ENCODE peak calls at places on chromosome 22, in nine cellular contexts. One of them, this sample, is unnamed.

GRCh38 chr22:41565403-41566054 is 4.7 kb downstream of the CSDC2 start:
- DNase-seq in fibroblast of lung: peak
- DNase-seq in mesenchymal stem cell: peak
- DNase-seq in colonic mucosa: no peak
- DNase-seq in mesendoderm: peak
- DNase-seq in neuronal stem cell: no peak
- DNase-seq in GM23248: peak
- DNase-seq in PC-3: peak
- DNase-seq in endothelial cell of umbilical vein: peak
- DNase-seq in this sample: no peak

GRCh38 chr22:40628354-40629042 is 8.0 kb downstream of the MRTFA start:
- DNase-seq in GM23248: peak
- DNase-seq in fibroblast of lung: peak
- DNase-seq in neuronal stem cell: no peak
- DNase-seq in mesenchymal stem cell: peak
- DNase-seq in mesendoderm: no peak
- DNase-seq in PC-3: peak
- DNase-seq in colonic mucosa: no peak
- DNase-seq in endothelial cell of umbilical vein: no peak
- DNase-seq in this sample: no peak

GRCh38 chr22:40511604-40512003 is 124.9 kb downstream of the MRTFA start:
- DNase-seq in colonic mucosa: no peak
- DNase-seq in fibroblast of lung: peak
- DNase-seq in mesenchymal stem cell: no peak
- DNase-seq in mesendoderm: no peak
- DNase-seq in PC-3: no peak
- DNase-seq in neuronal stem cell: no peak
- DNase-seq in endothelial cell of umbilical vein: no peak
- DNase-seq in GM23248: peak
- DNase-seq in this sample: no peak

GRCh38 chr22:49475253-49475652 is 352.4 kb downstream of the BRD1 start:
- DNase-seq in fibroblast of lung: no peak
- DNase-seq in PC-3: peak
- DNase-seq in mesenchymal stem cell: no peak
- DNase-seq in neuronal stem cell: no peak
- DNase-seq in colonic mucosa: no peak
- DNase-seq in endothelial cell of umbilical vein: no peak
- DNase-seq in mesendoderm: no peak
- DNase-seq in GM23248: no peak
- DNase-seq in this sample: no peak

GRCh38 chr22:26325641-26326040 is 103.4 kb upstream of the ASPHD2 start:
- DNase-seq in mesendoderm: no peak
- DNase-seq in colonic mucosa: no peak
- DNase-seq in GM23248: peak
- DNase-seq in neuronal stem cell: no peak
- DNase-seq in PC-3: no peak
- DNase-seq in mesenchymal stem cell: no peak
- DNase-seq in fibroblast of lung: no peak
- DNase-seq in endothelial cell of umbilical vein: no peak
- DNase-seq in this sample: no peak

GRCh38 chr22:17057959-17058814 is 26.6 kb upstream of the IL17RA start:
- DNase-seq in GM23248: peak
- DNase-seq in colonic mucosa: peak
- DNase-seq in PC-3: peak
- DNase-seq in neuronal stem cell: peak
- DNase-seq in mesenchymal stem cell: peak
- DNase-seq in endothelial cell of umbilical vein: peak
- DNase-seq in mesendoderm: peak
- DNase-seq in fibroblast of lung: peak
- DNase-seq in this sample: peak

GRCh38 chr22:47154621-47155081 is 392.2 kb downstream of the TBC1D22A start:
- DNase-seq in mesendoderm: no peak
- DNase-seq in endothelial cell of umbilical vein: no peak
- DNase-seq in neuronal stem cell: no peak
- DNase-seq in fibroblast of lung: peak
- DNase-seq in PC-3: peak
- DNase-seq in colonic mucosa: no peak
- DNase-seq in mesenchymal stem cell: no peak
- DNase-seq in GM23248: peak
- DNase-seq in this sample: no peak

GRCh38 chr22:39629851-39630250 is 59.3 kb downstream of the CACNA1I start:
- DNase-seq in PC-3: no peak
- DNase-seq in neuronal stem cell: no peak
- DNase-seq in endothelial cell of umbilical vein: no peak
- DNase-seq in colonic mucosa: no peak
- DNase-seq in GM23248: no peak
- DNase-seq in mesenchymal stem cell: no peak
- DNase-seq in mesendoderm: no peak
- DNase-seq in fibroblast of lung: no peak
- DNase-seq in this sample: no peak

GRCh38 chr22:17938484-17938924 is 85.9 kb downstream of the MICAL3 start:
- DNase-seq in PC-3: no peak
- DNase-seq in mesendoderm: no peak
- DNase-seq in fibroblast of lung: peak
- DNase-seq in neuronal stem cell: no peak
- DNase-seq in colonic mucosa: no peak
- DNase-seq in endothelial cell of umbilical vein: no peak
- DNase-seq in GM23248: no peak
- DNase-seq in mesenchymal stem cell: no peak
- DNase-seq in this sample: no peak

GRCh38 chr22:38655532-38656255 is 498 bp downstream of the FAM227A start:
- DNase-seq in colonic mucosa: no peak
- DNase-seq in neuronal stem cell: no peak
- DNase-seq in PC-3: peak
- DNase-seq in mesenchymal stem cell: peak
- DNase-seq in GM23248: peak
- DNase-seq in mesendoderm: no peak
- DNase-seq in fibroblast of lung: peak
- DNase-seq in endothelial cell of umbilical vein: no peak
- DNase-seq in this sample: no peak

GRCh38 chr22:38657248-38657909 is 941 bp downstream of the CBY1 start:
- DNase-seq in mesenchymal stem cell: peak
- DNase-seq in colonic mucosa: peak
- DNase-seq in mesendoderm: peak
- DNase-seq in endothelial cell of umbilical vein: no peak
- DNase-seq in PC-3: peak
- DNase-seq in fibroblast of lung: peak
- DNase-seq in neuronal stem cell: no peak
- DNase-seq in GM23248: peak
- DNase-seq in this sample: peak

GRCh38 chr22:27466229-27466628 is 335.3 kb downstream of the MN1 start:
- DNase-seq in colonic mucosa: no peak
- DNase-seq in endothelial cell of umbilical vein: no peak
- DNase-seq in mesendoderm: no peak
- DNase-seq in fibroblast of lung: no peak
- DNase-seq in PC-3: no peak
- DNase-seq in mesenchymal stem cell: no peak
- DNase-seq in GM23248: peak
- DNase-seq in neuronal stem cell: no peak
- DNase-seq in this sample: no peak

GRCh38 chr22:50599816-50600454 is 658 bp upstream of the MAPK8IP2 start:
- DNase-seq in fibroblast of lung: no peak
- DNase-seq in neuronal stem cell: peak
- DNase-seq in GM23248: peak
- DNase-seq in colonic mucosa: peak
- DNase-seq in PC-3: peak
- DNase-seq in mesendoderm: peak
- DNase-seq in mesenchymal stem cell: peak
- DNase-seq in endothelial cell of umbilical vein: peak
- DNase-seq in this sample: peak

GRCh38 chr22:26756675-26757293 is 99.4 kb downstream of the MIAT start:
- DNase-seq in PC-3: peak
- DNase-seq in colonic mucosa: peak
- DNase-seq in mesendoderm: peak
- DNase-seq in endothelial cell of umbilical vein: peak
- DNase-seq in GM23248: peak
- DNase-seq in fibroblast of lung: peak
- DNase-seq in mesenchymal stem cell: peak
- DNase-seq in neuronal stem cell: peak
- DNase-seq in this sample: peak

GRCh38 chr22:18056161-18056666 is 21.6 kb upstream of the PEX26 start:
- DNase-seq in fibroblast of lung: peak
- DNase-seq in GM23248: peak
- DNase-seq in colonic mucosa: no peak
- DNase-seq in mesenchymal stem cell: peak
- DNase-seq in mesendoderm: no peak
- DNase-seq in PC-3: peak
- DNase-seq in neuronal stem cell: no peak
- DNase-seq in endothelial cell of umbilical vein: peak
- DNase-seq in this sample: no peak

GRCh38 chr22:23305922-23306374 is 125.6 kb downstream of the BCR start:
- DNase-seq in PC-3: no peak
- DNase-seq in mesendoderm: no peak
- DNase-seq in GM23248: peak
- DNase-seq in neuronal stem cell: no peak
- DNase-seq in fibroblast of lung: peak
- DNase-seq in endothelial cell of umbilical vein: peak
- DNase-seq in colonic mucosa: no peak
- DNase-seq in mesenchymal stem cell: peak
- DNase-seq in this sample: no peak

GRCh38 chr22:29345932-29346331 is 30.4 kb upstream of the RASL10A start:
- DNase-seq in PC-3: no peak
- DNase-seq in neuronal stem cell: no peak
- DNase-seq in GM23248: no peak
- DNase-seq in mesendoderm: no peak
- DNase-seq in mesenchymal stem cell: no peak
- DNase-seq in colonic mucosa: no peak
- DNase-seq in fibroblast of lung: no peak
- DNase-seq in endothelial cell of umbilical vein: no peak
- DNase-seq in this sample: no peak
- H3K4me3 ChIP-seq in PC-3: no peak
- H3K4me3 ChIP-seq in neuronal stem cell: no peak
- H3K4me3 ChIP-seq in GM23248: no peak
- H3K4me3 ChIP-seq in mesendoderm: no peak
- H3K4me3 ChIP-seq in mesenchymal stem cell: no peak
- H3K4me3 ChIP-seq in colonic mucosa: no peak
- H3K4me3 ChIP-seq in fibroblast of lung: no peak
- H3K4me3 ChIP-seq in endothelial cell of umbilical vein: no peak
- H3K4me3 ChIP-seq in this sample: no peak

GRCh38 chr22:44701824-44702478 is at the start of gene PRR5:
- DNase-seq in mesendoderm: peak
- DNase-seq in neuronal stem cell: peak
- DNase-seq in GM23248: peak
- DNase-seq in PC-3: peak
- DNase-seq in fibroblast of lung: peak
- DNase-seq in endothelial cell of umbilical vein: peak
- DNase-seq in colonic mucosa: peak
- DNase-seq in mesenchymal stem cell: peak
- DNase-seq in this sample: peak

GRCh38 chr22:44700456-44700855 is 1.5 kb upstream of the PRR5 start:
- DNase-seq in GM23248: no peak
- DNase-seq in PC-3: no peak
- DNase-seq in mesenchymal stem cell: peak
- DNase-seq in neuronal stem cell: no peak
- DNase-seq in mesendoderm: no peak
- DNase-seq in endothelial cell of umbilical vein: no peak
- DNase-seq in colonic mucosa: no peak
- DNase-seq in fibroblast of lung: no peak
- DNase-seq in this sample: no peak

GRCh38 chr22:44697423-44698179 is 4.4 kb upstream of the PRR5 start:
- DNase-seq in GM23248: peak
- DNase-seq in mesendoderm: peak
- DNase-seq in neuronal stem cell: peak
- DNase-seq in colonic mucosa: peak
- DNase-seq in fibroblast of lung: peak
- DNase-seq in mesenchymal stem cell: peak
- DNase-seq in endothelial cell of umbilical vein: peak
- DNase-seq in PC-3: peak
- DNase-seq in this sample: peak

GRCh38 chr22:44701187-44701586 is 817 bp upstream of the PRR5 start:
- DNase-seq in endothelial cell of umbilical vein: no peak
- DNase-seq in GM23248: no peak
- DNase-seq in mesendoderm: no peak
- DNase-seq in fibroblast of lung: no peak
- DNase-seq in colonic mucosa: no peak
- DNase-seq in neuronal stem cell: no peak
- DNase-seq in mesenchymal stem cell: no peak
- DNase-seq in PC-3: no peak
- DNase-seq in this sample: no peak

GRCh38 chr22:44698531-44699421 is 3.2 kb upstream of the PRR5 start:
- DNase-seq in neuronal stem cell: peak
- DNase-seq in mesenchymal stem cell: peak
- DNase-seq in PC-3: no peak
- DNase-seq in endothelial cell of umbilical vein: no peak
- DNase-seq in GM23248: peak
- DNase-seq in colonic mucosa: no peak
- DNase-seq in mesendoderm: peak
- DNase-seq in fibroblast of lung: peak
- DNase-seq in this sample: peak
- H3K9ac ChIP-seq in neuronal stem cell: no peak
- H3K9ac ChIP-seq in mesenchymal stem cell: peak
- H3K9ac ChIP-seq in PC-3: no peak
- H3K9ac ChIP-seq in endothelial cell of umbilical vein: no peak
- H3K9ac ChIP-seq in GM23248: peak
- H3K9ac ChIP-seq in colonic mucosa: peak
- H3K9ac ChIP-seq in mesendoderm: peak
- H3K9ac ChIP-seq in fibroblast of lung: peak
- H3K9ac ChIP-seq in this sample: no peak

GRCh38 chr22:32696089-32696488 is 105.4 kb upstream of the TIMP3 start:
- DNase-seq in fibroblast of lung: no peak
- DNase-seq in endothelial cell of umbilical vein: no peak
- DNase-seq in GM23248: no peak
- DNase-seq in PC-3: no peak
- DNase-seq in neuronal stem cell: no peak
- DNase-seq in colonic mucosa: no peak
- DNase-seq in mesendoderm: no peak
- DNase-seq in mesenchymal stem cell: no peak
- DNase-seq in this sample: no peak
- H3K4me3 ChIP-seq in fibroblast of lung: no peak
- H3K4me3 ChIP-seq in endothelial cell of umbilical vein: no peak
- H3K4me3 ChIP-seq in GM23248: no peak
- H3K4me3 ChIP-seq in PC-3: no peak
- H3K4me3 ChIP-seq in neuronal stem cell: no peak
- H3K4me3 ChIP-seq in colonic mucosa: no peak
- H3K4me3 ChIP-seq in mesendoderm: no peak
- H3K4me3 ChIP-seq in mesenchymal stem cell: no peak
- H3K4me3 ChIP-seq in this sample: no peak

GRCh38 chr22:45212992-45213751 is 27.5 kb downstream of the KIAA0930 start:
- DNase-seq in fibroblast of lung: peak
- DNase-seq in mesendoderm: no peak
- DNase-seq in PC-3: no peak
- DNase-seq in mesenchymal stem cell: peak
- DNase-seq in colonic mucosa: no peak
- DNase-seq in GM23248: peak
- DNase-seq in endothelial cell of umbilical vein: no peak
- DNase-seq in neuronal stem cell: no peak
- DNase-seq in this sample: no peak
- H3K9ac ChIP-seq in fibroblast of lung: peak
- H3K9ac ChIP-seq in mesendoderm: peak
- H3K9ac ChIP-seq in PC-3: no peak
- H3K9ac ChIP-seq in mesenchymal stem cell: peak
- H3K9ac ChIP-seq in colonic mucosa: peak
- H3K9ac ChIP-seq in GM23248: peak
- H3K9ac ChIP-seq in endothelial cell of umbilical vein: no peak
- H3K9ac ChIP-seq in neuronal stem cell: no peak
- H3K9ac ChIP-seq in this sample: no peak

GRCh38 chr22:30695871-30696655 is 1.4 kb downstream of the OSBP2 start:
- DNase-seq in fibroblast of lung: no peak
- DNase-seq in mesendoderm: no peak
- DNase-seq in GM23248: no peak
- DNase-seq in mesenchymal stem cell: no peak
- DNase-seq in colonic mucosa: no peak
- DNase-seq in endothelial cell of umbilical vein: no peak
- DNase-seq in neuronal stem cell: no peak
- DNase-seq in PC-3: no peak
- DNase-seq in this sample: no peak
- H3K4me3 ChIP-seq in fibroblast of lung: no peak
- H3K4me3 ChIP-seq in mesendoderm: no peak
- H3K4me3 ChIP-seq in GM23248: no peak
- H3K4me3 ChIP-seq in mesenchymal stem cell: no peak
- H3K4me3 ChIP-seq in colonic mucosa: no peak
- H3K4me3 ChIP-seq in endothelial cell of umbilical vein: no peak
- H3K4me3 ChIP-seq in neuronal stem cell: no peak
- H3K4me3 ChIP-seq in PC-3: no peak
- H3K4me3 ChIP-seq in this sample: no peak

This sample was measured in neural progenitor cell.